ENCODE peak calls at places on chromosomes 11 and 22, in seven cellular contexts. One of them, this sample, is unnamed. For H4K20me1, the result is how much of the 10 kb centered on the place peaks cover.

GRCh38 chr22:50376064-50376747 is 33.1 kb downstream of the PPP6R2 start:
- DNase-seq in PC-3: peak
- DNase-seq in HCT116: no peak
- DNase-seq in GM23248: no peak
- DNase-seq in SK-N-SH: no peak
- DNase-seq in neural progenitor cell: no peak
- DNase-seq in hepatocyte: no peak
- DNase-seq in this sample: no peak

GRCh38 chr22:35425971-35426800 is 26.2 kb downstream of the MCM5 start:
- DNase-seq in PC-3: peak
- DNase-seq in HCT116: no peak
- DNase-seq in GM23248: peak
- DNase-seq in SK-N-SH: no peak
- DNase-seq in neural progenitor cell: peak
- DNase-seq in hepatocyte: peak
- DNase-seq in this sample: no peak

GRCh38 chr11:86524603-86525352 is 147.6 kb downstream of the ME3 start:
- DNase-seq in PC-3: peak
- DNase-seq in HCT116: peak
- DNase-seq in GM23248: peak
- DNase-seq in SK-N-SH: peak
- DNase-seq in neural progenitor cell: no peak
- DNase-seq in hepatocyte: peak
- DNase-seq in this sample: no peak

GRCh38 chr11:12008790-12009616 is 577 bp upstream of the DKK3 start:
- DNase-seq in PC-3: no peak
- DNase-seq in HCT116: no peak
- DNase-seq in GM23248: peak
- DNase-seq in SK-N-SH: peak
- DNase-seq in neural progenitor cell: peak
- DNase-seq in hepatocyte: peak
- DNase-seq in this sample: no peak

GRCh38 chr11:8002676-8003075 is 15.5 kb downstream of the EIF3F start:
- DNase-seq in PC-3: no peak
- DNase-seq in HCT116: no peak
- DNase-seq in GM23248: no peak
- DNase-seq in SK-N-SH: no peak
- DNase-seq in neural progenitor cell: no peak
- DNase-seq in hepatocyte: no peak
- DNase-seq in this sample: no peak

GRCh38 chr11:16289541-16289940 is 66.8 kb downstream of the SOX6 start:
- DNase-seq in PC-3: no peak
- DNase-seq in HCT116: no peak
- DNase-seq in GM23248: no peak
- DNase-seq in SK-N-SH: no peak
- DNase-seq in neural progenitor cell: no peak
- DNase-seq in hepatocyte: no peak
- DNase-seq in this sample: no peak

GRCh38 chr22:44752285-44753188 is at the start of gene ARHGAP8:
- DNase-seq in PC-3: peak
- DNase-seq in HCT116: no peak
- DNase-seq in GM23248: no peak
- DNase-seq in SK-N-SH: peak
- DNase-seq in neural progenitor cell: peak
- DNase-seq in hepatocyte: peak
- DNase-seq in this sample: no peak

GRCh38 chr11:14908214-14908880 is 16.3 kb upstream of the CYP2R1 start:
- DNase-seq in PC-3: peak
- DNase-seq in HCT116: peak
- DNase-seq in GM23248: peak
- DNase-seq in SK-N-SH: peak
- DNase-seq in neural progenitor cell: peak
- DNase-seq in hepatocyte: peak
- DNase-seq in this sample: peak

GRCh38 chr11:2300936-2301630 is 635 bp downstream of the C11orf21 start:
- DNase-seq in PC-3: no peak
- DNase-seq in HCT116: no peak
- DNase-seq in GM23248: no peak
- DNase-seq in SK-N-SH: no peak
- DNase-seq in neural progenitor cell: no peak
- DNase-seq in hepatocyte: no peak
- DNase-seq in this sample: no peak

GRCh38 chr22:28976588-28976987 is 85.0 kb downstream of the C22orf31 start:
- DNase-seq in PC-3: peak
- DNase-seq in HCT116: peak
- DNase-seq in GM23248: peak
- DNase-seq in SK-N-SH: no peak
- DNase-seq in neural progenitor cell: no peak
- DNase-seq in hepatocyte: no peak
- DNase-seq in this sample: no peak

GRCh38 chr11:106271686-106272085 is 194.2 kb downstream of the AASDHPPT start:
- DNase-seq in PC-3: peak
- DNase-seq in HCT116: no peak
- DNase-seq in GM23248: peak
- DNase-seq in SK-N-SH: no peak
- DNase-seq in neural progenitor cell: no peak
- DNase-seq in hepatocyte: no peak
- DNase-seq in this sample: no peak

GRCh38 chr11:79544324-79544723 is 103.5 kb upstream of the TENM4 start:
- DNase-seq in PC-3: no peak
- DNase-seq in HCT116: no peak
- DNase-seq in GM23248: no peak
- DNase-seq in SK-N-SH: peak
- DNase-seq in neural progenitor cell: no peak
- DNase-seq in hepatocyte: no peak
- DNase-seq in this sample: no peak

GRCh38 chr11:91230647-91231046 is 994.0 kb upstream of the FAT3 start:
- DNase-seq in PC-3: no peak
- DNase-seq in HCT116: no peak
- DNase-seq in GM23248: no peak
- DNase-seq in SK-N-SH: no peak
- DNase-seq in neural progenitor cell: no peak
- DNase-seq in hepatocyte: no peak
- DNase-seq in this sample: no peak

GRCh38 chr11:116427337-116427902 is 345.4 kb downstream of the BUD13 start:
- DNase-seq in PC-3: no peak
- DNase-seq in HCT116: no peak
- DNase-seq in GM23248: no peak
- DNase-seq in SK-N-SH: no peak
- DNase-seq in neural progenitor cell: no peak
- DNase-seq in hepatocyte: peak
- DNase-seq in this sample: no peak

GRCh38 chr11:109785714-109786113 is 307.5 kb upstream of the ZC3H12C start:
- DNase-seq in PC-3: peak
- DNase-seq in HCT116: no peak
- DNase-seq in GM23248: peak
- DNase-seq in SK-N-SH: no peak
- DNase-seq in neural progenitor cell: no peak
- DNase-seq in hepatocyte: no peak
- DNase-seq in this sample: no peak

GRCh38 chr11:99513368-99513767 is 492.6 kb downstream of the CNTN5 start:
- DNase-seq in PC-3: no peak
- DNase-seq in HCT116: no peak
- DNase-seq in GM23248: no peak
- DNase-seq in SK-N-SH: no peak
- DNase-seq in neural progenitor cell: no peak
- DNase-seq in hepatocyte: no peak
- DNase-seq in this sample: no peak

GRCh38 chr11:68436985-68437926 is 23.3 kb upstream of the PPP6R3 start:
- DNase-seq in PC-3: peak
- DNase-seq in HCT116: no peak
- DNase-seq in GM23248: peak
- DNase-seq in SK-N-SH: no peak
- DNase-seq in neural progenitor cell: no peak
- DNase-seq in hepatocyte: no peak
- DNase-seq in this sample: no peak

GRCh38 chr11:30153008-30153407 is 77.8 kb upstream of the FSHB start:
- DNase-seq in PC-3: no peak
- DNase-seq in HCT116: no peak
- DNase-seq in GM23248: no peak
- DNase-seq in SK-N-SH: no peak
- DNase-seq in neural progenitor cell: no peak
- DNase-seq in hepatocyte: no peak
- DNase-seq in this sample: no peak

GRCh38 chr22:19488884-19489843 is 9.4 kb downstream of the CDC45 start:
- DNase-seq in PC-3: peak
- DNase-seq in HCT116: no peak
- DNase-seq in GM23248: peak
- DNase-seq in SK-N-SH: peak
- DNase-seq in neural progenitor cell: no peak
- DNase-seq in hepatocyte: no peak
- DNase-seq in this sample: no peak

GRCh38 chr11:8608646-8609045 is 14.6 kb upstream of the STK33 start:
- DNase-seq in PC-3: no peak
- DNase-seq in HCT116: no peak
- DNase-seq in GM23248: peak
- DNase-seq in SK-N-SH: no peak
- DNase-seq in neural progenitor cell: no peak
- DNase-seq in hepatocyte: no peak
- DNase-seq in this sample: no peak

GRCh38 chr11:12207384-12208150 is 97.2 kb downstream of the MICAL2 start:
- DNase-seq in PC-3: peak
- DNase-seq in HCT116: no peak
- DNase-seq in GM23248: peak
- DNase-seq in SK-N-SH: no peak
- DNase-seq in neural progenitor cell: no peak
- DNase-seq in hepatocyte: no peak
- DNase-seq in this sample: no peak

GRCh38 chr11:69983897-69984438 is 94.1 kb upstream of the ANO1 start:
- DNase-seq in PC-3: no peak
- DNase-seq in HCT116: no peak
- DNase-seq in GM23248: no peak
- DNase-seq in SK-N-SH: no peak
- DNase-seq in neural progenitor cell: no peak
- DNase-seq in hepatocyte: no peak
- DNase-seq in this sample: no peak
- TF ChIP-seq EZH2phosphoT487 in PC-3: no peak
- TF ChIP-seq EZH2phosphoT487 in HCT116: no peak
- TF ChIP-seq EZH2phosphoT487 in GM23248: peak
- TF ChIP-seq EZH2phosphoT487 in SK-N-SH: no peak
- TF ChIP-seq EZH2phosphoT487 in neural progenitor cell: no peak
- TF ChIP-seq EZH2phosphoT487 in hepatocyte: no peak
- TF ChIP-seq EZH2phosphoT487 in this sample: no peak

DNA sequence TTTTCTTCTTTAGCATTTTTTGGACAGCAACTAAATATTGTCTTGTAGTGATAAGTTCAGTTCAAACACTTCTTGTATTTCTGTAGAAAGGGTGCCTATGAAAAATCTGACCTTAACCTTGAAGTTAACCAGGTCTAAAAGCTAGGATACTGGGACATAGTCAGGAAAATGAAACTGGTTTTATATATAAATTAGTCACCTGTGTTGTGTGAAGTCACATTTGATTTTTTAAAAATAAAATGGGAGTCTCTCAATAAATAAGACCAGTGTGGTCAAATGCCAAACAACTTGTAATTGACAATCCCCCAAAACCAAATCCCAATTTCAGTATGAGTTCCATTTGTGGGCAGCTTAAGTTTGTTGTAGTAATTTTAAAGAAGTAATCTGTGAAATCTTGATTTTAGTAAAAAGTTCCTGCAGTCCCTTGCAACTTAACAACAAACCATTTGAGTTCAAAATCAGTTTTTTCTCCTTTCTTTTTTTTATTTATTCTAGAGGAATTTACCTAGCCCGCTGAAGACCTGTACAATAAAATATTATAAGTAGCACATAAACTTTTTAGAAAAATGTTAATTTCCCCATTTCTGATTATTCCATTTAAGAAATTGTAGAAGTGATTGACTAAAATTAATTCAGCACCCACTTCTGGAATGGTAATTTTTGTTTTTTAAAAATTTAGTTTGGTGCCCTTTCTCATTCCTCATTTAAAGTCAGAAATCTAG is 84.4 kb upstream of the PPARA start:
- DNase-seq in PC-3: peak
- DNase-seq in HCT116: no peak
- DNase-seq in GM23248: peak
- DNase-seq in SK-N-SH: no peak
- DNase-seq in neural progenitor cell: no peak
- DNase-seq in hepatocyte: no peak
- DNase-seq in this sample: no peak
- H4K20me1 ChIP-seq in PC-3: under half
- H4K20me1 ChIP-seq in HCT116: under half
- H4K20me1 ChIP-seq in GM23248: under half
- H4K20me1 ChIP-seq in SK-N-SH: under half
- H4K20me1 ChIP-seq in neural progenitor cell: under half
- H4K20me1 ChIP-seq in hepatocyte: under half
- H4K20me1 ChIP-seq in this sample: under half

GRCh38 chr11:66489636-66490035 is 9.4 kb downstream of the DPP3 start:
- DNase-seq in PC-3: no peak
- DNase-seq in HCT116: no peak
- DNase-seq in GM23248: no peak
- DNase-seq in SK-N-SH: no peak
- DNase-seq in neural progenitor cell: no peak
- DNase-seq in hepatocyte: no peak
- DNase-seq in this sample: no peak

GRCh38 chr11:66493124-66493523 is 12.9 kb downstream of the DPP3 start:
- DNase-seq in PC-3: no peak
- DNase-seq in HCT116: no peak
- DNase-seq in GM23248: no peak
- DNase-seq in SK-N-SH: no peak
- DNase-seq in neural progenitor cell: no peak
- DNase-seq in hepatocyte: no peak
- DNase-seq in this sample: no peak

GRCh38 chr11:66488957-66489356 is 8.7 kb downstream of the DPP3 start:
- DNase-seq in PC-3: no peak
- DNase-seq in HCT116: no peak
- DNase-seq in GM23248: no peak
- DNase-seq in SK-N-SH: no peak
- DNase-seq in neural progenitor cell: no peak
- DNase-seq in hepatocyte: no peak
- DNase-seq in this sample: no peak

GRCh38 chr11:66492161-66492865 is 12.1 kb downstream of the DPP3 start:
- DNase-seq in PC-3: no peak
- DNase-seq in HCT116: no peak
- DNase-seq in GM23248: no peak
- DNase-seq in SK-N-SH: no peak
- DNase-seq in neural progenitor cell: no peak
- DNase-seq in hepatocyte: no peak
- DNase-seq in this sample: no peak

GRCh38 chr11:66491315-66491935 is 11.2 kb downstream of the DPP3 start:
- DNase-seq in PC-3: no peak
- DNase-seq in HCT116: no peak
- DNase-seq in GM23248: peak
- DNase-seq in SK-N-SH: peak
- DNase-seq in neural progenitor cell: peak
- DNase-seq in hepatocyte: no peak
- DNase-seq in this sample: no peak
- TF ChIP-seq EZH2phosphoT487 in PC-3: no peak
- TF ChIP-seq EZH2phosphoT487 in HCT116: no peak
- TF ChIP-seq EZH2phosphoT487 in GM23248: no peak
- TF ChIP-seq EZH2phosphoT487 in SK-N-SH: no peak
- TF ChIP-seq EZH2phosphoT487 in neural progenitor cell: no peak
- TF ChIP-seq EZH2phosphoT487 in hepatocyte: no peak
- TF ChIP-seq EZH2phosphoT487 in this sample: no peak

DNA sequence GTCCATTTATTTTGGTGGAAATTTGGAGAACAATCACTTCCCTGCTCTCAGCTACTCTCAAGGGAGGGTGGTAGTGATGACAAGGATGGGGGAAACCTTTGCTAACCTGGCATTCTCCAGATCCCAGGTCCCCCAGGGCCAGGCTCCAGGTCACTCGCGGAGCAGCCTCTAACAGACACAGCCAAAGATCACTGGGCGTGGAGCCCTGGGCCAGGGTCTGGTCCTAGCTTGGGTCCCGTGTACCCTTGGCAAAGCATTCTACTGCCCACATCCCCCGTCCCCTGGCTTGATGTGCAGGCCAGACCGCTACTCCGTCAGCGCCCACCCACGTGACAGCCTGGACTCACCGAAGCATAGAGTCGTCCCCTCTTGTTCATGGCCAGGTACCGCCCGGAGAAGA is 3.2 kb downstream of the FGF3 start:
- DNase-seq in PC-3: no peak
- DNase-seq in HCT116: no peak
- DNase-seq in GM23248: no peak
- DNase-seq in SK-N-SH: no peak
- DNase-seq in neural progenitor cell: no peak
- DNase-seq in hepatocyte: no peak
- DNase-seq in this sample: no peak
- H4K20me1 ChIP-seq in PC-3: under half
- H4K20me1 ChIP-seq in HCT116: under half
- H4K20me1 ChIP-seq in GM23248: under half
- H4K20me1 ChIP-seq in SK-N-SH: under half
- H4K20me1 ChIP-seq in neural progenitor cell: under half
- H4K20me1 ChIP-seq in hepatocyte: under half
- H4K20me1 ChIP-seq in this sample: under half